ENCODE peak calls at places on chromosomes 11 and 22, in nine cellular contexts. G is psoas muscle; P is effector memory CD4-positive, alpha-beta T cell; S is RWPE2; L is CD4-positive, alpha-beta T cell; I is CD8-positive, alpha-beta T cell; W is A549; E is substantia nigra; Z is breast epithelium. N is an unnamed sample.

GRCh38 chr22:23820748-23821211 is 18.0 kb downstream of the DERL3 start:
- DNase-seq in S (no peak), G (no peak), E (no peak), L (no peak), I (no peak), Z (no peak), P (no peak), W (no peak), N (no peak)

GRCh38 chr11:48002565-48002964 is 22.2 kb downstream of the PTPRJ start:
- DNase-seq in S (no peak), Z (no peak), I (peak; percentile 39), W (no peak), E (no peak), G (no peak), P (no peak), L (no peak), N (no peak)

GRCh38 chr11:131389582-131389981 is 19.2 kb downstream of the NTM start:
- DNase-seq in S (no peak), I (no peak), Z (no peak), L (no peak), G (no peak), P (no peak), W (no peak), E (no peak), N (no peak)

GRCh38 chr22:30386960-30387848 is at the start of gene RNF215:
- DNase-seq in I (peak; percentile 74), E (peak; percentile 67), L (peak; percentile 73), Z (peak; percentile 60), W (peak; percentile 63), S (no peak), G (peak; percentile 92), P (peak; percentile 62), N (peak; percentile 80)

GRCh38 chr11:30016588-30017363 is at the start of gene KCNA4:
- DNase-seq in Z (no peak), E (no peak), W (peak; percentile 21), I (no peak), G (no peak), P (no peak), S (no peak), L (no peak), N (no peak)

GRCh38 chr11:91104237-91104636 is 881.4 kb upstream of the CHORDC1 start:
- DNase-seq in W (peak; percentile 7), S (no peak), G (no peak), I (no peak), E (no peak), Z (no peak), L (no peak), P (no peak), N (no peak)

GRCh38 chr11:26580929-26581328 is 8.9 kb upstream of the MUC15 start:
- DNase-seq in W (no peak), Z (no peak), L (no peak), I (no peak), G (no peak), E (no peak), S (no peak), P (no peak), N (no peak)

GRCh38 chr11:28346721-28347120 is 238.5 kb downstream of the METTL15 start:
- DNase-seq in S (no peak), E (no peak), G (no peak), L (no peak), W (no peak), Z (no peak), P (no peak), I (no peak), N (no peak)

GRCh38 chr22:27228771-27229170 is 571.4 kb downstream of the MIAT start:
- DNase-seq in Z (no peak), P (no peak), E (no peak), G (no peak), L (no peak), I (no peak), W (no peak), S (no peak), N (no peak)

GRCh38 chr11:44868455-44869421 is 81.9 kb downstream of the TP53I11 start:
- DNase-seq in S (no peak), I (no peak), G (no peak), Z (no peak), L (no peak), W (no peak), P (no peak), E (no peak), N (no peak)

GRCh38 chr22:36220457-36220921 is 18.8 kb downstream of the APOL2 start:
- DNase-seq in Z (no peak), I (no peak), W (no peak), E (no peak), S (no peak), L (no peak), G (peak; percentile 64), P (no peak), N (no peak)

GRCh38 chr22:48639021-48639795 is 1188.5 kb downstream of the BRD1 start:
- DNase-seq in P (no peak), L (no peak), E (no peak), S (no peak), I (no peak), G (no peak), Z (no peak), W (no peak), N (no peak)

GRCh38 chr11:86395061-86395551 is 20.4 kb downstream of the CCDC81 start:
- DNase-seq in L (no peak), S (no peak), Z (no peak), E (no peak), P (no peak), G (no peak), W (no peak), I (no peak), N (no peak)

GRCh38 chr11:44744160-44744559 is 17.4 kb downstream of the TSPAN18 start:
- DNase-seq in P (no peak), L (no peak), I (no peak), G (no peak), Z (no peak), E (no peak), W (no peak), S (no peak), N (no peak)

GRCh38 chr11:3669128-3669527 is 2.1 kb downstream of the CHRNA10 start:
- DNase-seq in G (no peak), E (no peak), L (no peak), P (no peak), W (no peak), I (no peak), Z (no peak), S (no peak), N (no peak)

DNA sequence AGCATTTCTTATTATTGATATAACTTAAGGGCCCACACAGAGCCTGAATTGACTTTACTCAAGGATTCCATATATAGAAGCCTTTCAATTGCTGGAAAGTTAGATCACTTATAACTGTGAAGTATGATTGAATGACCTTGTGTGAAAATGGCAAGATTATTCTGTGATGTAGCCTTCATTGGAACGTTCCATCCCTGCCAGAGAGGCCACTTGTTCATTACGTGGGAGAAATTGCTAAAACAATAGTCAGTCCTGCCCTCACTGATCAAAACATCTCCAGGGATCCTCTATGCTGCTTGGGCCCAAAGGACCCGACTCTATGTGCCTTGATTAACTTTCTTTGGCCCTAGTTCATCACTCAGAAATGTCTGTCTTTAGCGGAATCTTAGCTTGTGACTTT is 159.5 kb upstream of the BLID start:
- DNase-seq in L (no peak), S (no peak), E (no peak), W (no peak), I (no peak), P (no peak), Z (no peak), G (no peak), N (no peak)
- H3K27ac ChIP-seq in L (no peak overlapping the region), S (no peak overlapping the region), E (no peak overlapping the region), W (no peak overlapping the region), I (no peak overlapping the region), P (no peak overlapping the region), Z (no peak overlapping the region), G (no peak overlapping the region), N (no peak overlapping the region)

DNA sequence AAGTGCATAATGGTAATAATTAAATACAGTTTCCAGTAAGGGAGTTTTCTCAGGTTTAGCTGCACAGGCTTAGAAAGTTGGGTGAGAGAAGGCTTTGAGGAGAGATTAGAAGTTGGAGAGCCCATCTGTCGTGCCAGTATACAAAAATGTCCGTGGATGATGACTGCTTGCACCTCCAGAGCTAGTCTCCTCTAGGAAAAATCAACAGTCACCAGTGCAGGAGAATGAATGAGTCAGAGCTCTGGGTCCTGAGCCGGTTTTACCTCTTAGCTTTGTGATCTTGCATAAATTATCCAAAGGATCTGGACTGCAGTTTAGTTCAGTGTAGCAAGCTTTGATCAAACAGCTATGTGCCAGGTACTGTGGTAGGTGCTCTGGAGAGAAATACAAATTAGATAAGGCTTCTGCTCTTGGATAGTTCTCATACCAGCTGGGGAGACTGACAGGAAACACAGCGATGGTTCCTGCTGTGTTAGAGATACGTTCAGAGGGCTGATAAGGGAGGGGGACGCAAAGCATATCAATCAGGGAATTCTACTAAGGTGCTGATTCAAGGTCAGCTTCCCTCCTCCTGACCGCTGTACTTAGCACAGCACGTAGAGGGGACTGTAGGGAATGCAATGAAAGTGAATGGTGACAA is 125.9 kb downstream of the TEAD1 start:
- DNase-seq in W (peak; percentile 80), E (no peak), S (no peak), G (no peak), P (no peak), I (no peak), Z (no peak), L (no peak), N (no peak)
- H3K27ac ChIP-seq in W (peak overlapping the region; percentile 80), E (no peak overlapping the region), S (peak overlapping the region; percentile 94), G (peak overlapping the region; percentile 64), P (no peak overlapping the region), I (no peak overlapping the region), Z (peak overlapping the region; percentile 40), L (no peak overlapping the region), N (no peak overlapping the region)

DNA sequence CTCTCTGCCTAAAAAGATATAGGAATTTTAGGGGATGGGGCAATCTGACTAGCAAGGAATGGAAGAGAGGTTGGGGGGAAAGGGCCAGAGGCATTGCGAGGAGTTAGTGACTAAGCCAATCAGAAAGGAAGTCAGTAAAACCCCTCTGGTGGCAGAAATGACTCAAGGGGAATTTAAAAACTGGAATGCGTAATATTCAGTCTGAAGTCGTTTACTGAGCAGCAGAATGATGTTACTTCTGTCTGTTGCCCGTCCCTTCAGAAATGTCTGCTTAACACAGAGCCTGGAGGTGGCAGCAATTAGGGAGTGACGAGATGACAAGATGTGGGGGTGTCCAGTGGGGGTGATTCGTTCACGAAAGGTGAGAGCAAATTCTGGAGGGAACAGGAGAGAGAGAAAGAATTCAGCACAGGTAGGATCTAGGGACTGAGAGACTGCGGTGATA is 107.7 kb upstream of the CLMP start:
- DNase-seq in P (no peak), S (no peak), I (no peak), W (no peak), Z (no peak), L (no peak), G (no peak), E (no peak), N (peak; percentile 66)
- H3K27ac ChIP-seq in P (peak overlapping the region; percentile 46), S (no peak overlapping the region), I (no peak overlapping the region), W (no peak overlapping the region), Z (no peak overlapping the region), L (no peak overlapping the region), G (no peak overlapping the region), E (no peak overlapping the region), N (peak overlapping the region; percentile 40)

DNA sequence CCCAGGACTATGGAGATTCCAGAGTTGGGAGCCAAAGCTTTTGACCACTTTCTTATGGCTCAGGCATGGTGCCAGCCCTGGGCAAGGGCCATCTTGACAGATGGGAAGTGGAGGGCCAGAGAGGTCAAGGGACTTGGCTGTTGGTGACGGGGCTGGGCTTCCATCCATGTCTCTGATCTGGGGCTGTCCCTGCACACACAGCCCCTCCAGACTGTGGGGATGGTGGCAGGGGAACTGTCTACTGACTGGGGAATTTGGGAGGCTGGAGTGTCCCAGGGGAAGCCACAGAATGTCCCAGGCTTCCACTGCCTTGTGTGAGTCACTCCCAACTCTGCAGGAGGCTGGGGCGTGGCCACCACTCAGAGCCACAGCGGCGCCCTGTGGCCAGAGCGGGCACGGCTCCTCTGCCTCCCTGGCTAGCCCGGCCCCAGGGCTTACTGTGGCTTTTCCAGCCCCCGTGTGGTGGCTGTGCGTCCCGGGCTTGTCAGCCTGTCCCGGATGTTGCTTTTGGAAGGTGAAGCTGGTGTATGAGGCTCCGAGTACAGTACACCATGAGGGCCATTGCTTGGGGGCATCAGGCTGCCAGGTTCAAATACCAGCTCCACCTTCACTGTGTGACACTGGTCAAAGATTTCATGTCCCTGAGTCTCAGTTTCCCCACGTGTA is 19.6 kb downstream of the C22orf23 start:
- DNase-seq in S (peak; percentile 88), W (peak; percentile 84), G (peak; percentile 96), E (peak; percentile 57), L (peak; percentile 72), Z (peak; percentile 90), P (peak; percentile 61), I (peak; percentile 81), N (peak; percentile 72)
- H3K27ac ChIP-seq in S (peak overlapping the region; percentile 30), W (peak overlapping the region; percentile 40), G (peak overlapping the region; percentile 54), E (peak overlapping the region; percentile 72), L (no peak overlapping the region), Z (peak overlapping the region; percentile 78), P (no peak overlapping the region), I (no peak overlapping the region), N (no peak overlapping the region)